ENCODE peak calls at places on chromosomes 16 and 17, in nine cellular contexts. N is AG04450; I is GM10248; X is CD8-positive, alpha-beta memory T cell; O is NCI-H1436; V is GM13976; P is nucleus accumbens; T is A172; R is kidney tubule cell. Y is an unnamed sample.

GRCh38 chr16:17469742-17470001 is 1.1 kb downstream of the XYLT1 start:
- DNase-seq in N (no peak), I (no peak), X (no peak), O (no peak), V (no peak), P (no peak), T (no peak), R (no peak), Y (no peak)

GRCh38 chr17:47275245-47275984 is 21.8 kb downstream of the ITGB3 start:
- DNase-seq in N (peak), I (no peak), X (no peak), O (no peak), V (no peak), P (no peak), T (peak), R (peak), Y (peak)

GRCh38 chr17:75654176-75654575 is 12.8 kb downstream of the RECQL5 start:
- DNase-seq in N (no peak), I (no peak), X (no peak), O (no peak), V (no peak), P (no peak), T (no peak), R (peak), Y (no peak)

GRCh38 chr17:81609541-81610353 is 27.2 kb downstream of the NPLOC4 start:
- DNase-seq in N (no peak), I (no peak), X (no peak), O (no peak), V (no peak), P (no peak), T (no peak), R (no peak), Y (no peak)

GRCh38 chr16:13348416-13348815 is 447.0 kb downstream of the SHISA9 start:
- DNase-seq in N (no peak), I (no peak), X (no peak), O (no peak), V (no peak), P (no peak), T (no peak), R (no peak), Y (no peak)

GRCh38 chr17:75864448-75864871 is 9.3 kb upstream of the WBP2 start:
- DNase-seq in N (peak), I (peak), X (peak), O (no peak), V (peak), P (no peak), T (peak), R (no peak), Y (no peak)

GRCh38 chr16:67942200-67942509 is 1.8 kb downstream of the LCAT start:
- DNase-seq in N (no peak), I (peak), X (no peak), O (no peak), V (peak), P (no peak), T (no peak), R (peak), Y (no peak)

GRCh38 chr16:19822534-19822933 is 62.1 kb downstream of the GPRC5B start:
- DNase-seq in N (peak), I (no peak), X (no peak), O (no peak), V (no peak), P (no peak), T (no peak), R (no peak), Y (no peak)